ENCODE peak calls at places on chromosomes 3 and 15, in ten cellular contexts. One of them, this sample, is unnamed.

GRCh38 chr15:26134812-26135211 is 271.7 kb upstream of the ATP10A start:
- DNase-seq in neural crest cell: no peak
- DNase-seq in tibial artery: no peak
- DNase-seq in AG09319: no peak
- DNase-seq in BJ: no peak
- DNase-seq in fibroblast of mammary gland: no peak
- DNase-seq in endothelial cell of umbilical vein: no peak
- DNase-seq in MM.1S: no peak
- DNase-seq in RWPE1: no peak
- DNase-seq in GM23338: peak
- DNase-seq in this sample: no peak

GRCh38 chr3:60081381-60082095 is 1031.7 kb upstream of the CFAP20DC start:
- DNase-seq in neural crest cell: no peak
- DNase-seq in tibial artery: no peak
- DNase-seq in AG09319: no peak
- DNase-seq in BJ: no peak
- DNase-seq in fibroblast of mammary gland: no peak
- DNase-seq in endothelial cell of umbilical vein: no peak
- DNase-seq in MM.1S: peak
- DNase-seq in RWPE1: no peak
- DNase-seq in GM23338: no peak
- DNase-seq in this sample: no peak

GRCh38 chr3:128560768-128561167 is 67.8 kb upstream of the GATA2 start:
- DNase-seq in neural crest cell: no peak
- DNase-seq in tibial artery: no peak
- DNase-seq in AG09319: no peak
- DNase-seq in BJ: no peak
- DNase-seq in fibroblast of mammary gland: no peak
- DNase-seq in endothelial cell of umbilical vein: no peak
- DNase-seq in MM.1S: no peak
- DNase-seq in RWPE1: no peak
- DNase-seq in GM23338: no peak
- DNase-seq in this sample: no peak

GRCh38 chr3:129277829-129278271 is 820 bp upstream of the HMCES start:
- DNase-seq in neural crest cell: peak
- DNase-seq in tibial artery: no peak
- DNase-seq in AG09319: no peak
- DNase-seq in BJ: no peak
- DNase-seq in fibroblast of mammary gland: peak
- DNase-seq in endothelial cell of umbilical vein: peak
- DNase-seq in MM.1S: no peak
- DNase-seq in RWPE1: no peak
- DNase-seq in GM23338: peak
- DNase-seq in this sample: peak

GRCh38 chr15:33425149-33425548 is 114.4 kb downstream of the RYR3 start:
- DNase-seq in neural crest cell: no peak
- DNase-seq in tibial artery: peak
- DNase-seq in AG09319: no peak
- DNase-seq in BJ: no peak
- DNase-seq in fibroblast of mammary gland: peak
- DNase-seq in endothelial cell of umbilical vein: no peak
- DNase-seq in MM.1S: no peak
- DNase-seq in RWPE1: peak
- DNase-seq in GM23338: no peak
- DNase-seq in this sample: no peak

GRCh38 chr3:184229424-184230080 is at the start of gene VWA5B2:
- DNase-seq in neural crest cell: peak
- DNase-seq in tibial artery: no peak
- DNase-seq in AG09319: no peak
- DNase-seq in BJ: no peak
- DNase-seq in fibroblast of mammary gland: no peak
- DNase-seq in endothelial cell of umbilical vein: peak
- DNase-seq in MM.1S: peak
- DNase-seq in RWPE1: peak
- DNase-seq in GM23338: peak
- DNase-seq in this sample: peak

GRCh38 chr3:7160689-7161088 is 299.8 kb downstream of the GRM7 start:
- DNase-seq in neural crest cell: no peak
- DNase-seq in tibial artery: no peak
- DNase-seq in AG09319: no peak
- DNase-seq in BJ: no peak
- DNase-seq in fibroblast of mammary gland: no peak
- DNase-seq in endothelial cell of umbilical vein: no peak
- DNase-seq in MM.1S: no peak
- DNase-seq in RWPE1: no peak
- DNase-seq in GM23338: no peak
- DNase-seq in this sample: no peak

GRCh38 chr15:90021108-90021507 is 20.0 kb downstream of the ZNF710 start:
- DNase-seq in neural crest cell: no peak
- DNase-seq in tibial artery: no peak
- DNase-seq in AG09319: no peak
- DNase-seq in BJ: no peak
- DNase-seq in fibroblast of mammary gland: no peak
- DNase-seq in endothelial cell of umbilical vein: no peak
- DNase-seq in MM.1S: peak
- DNase-seq in RWPE1: no peak
- DNase-seq in GM23338: no peak
- DNase-seq in this sample: no peak

DNA sequence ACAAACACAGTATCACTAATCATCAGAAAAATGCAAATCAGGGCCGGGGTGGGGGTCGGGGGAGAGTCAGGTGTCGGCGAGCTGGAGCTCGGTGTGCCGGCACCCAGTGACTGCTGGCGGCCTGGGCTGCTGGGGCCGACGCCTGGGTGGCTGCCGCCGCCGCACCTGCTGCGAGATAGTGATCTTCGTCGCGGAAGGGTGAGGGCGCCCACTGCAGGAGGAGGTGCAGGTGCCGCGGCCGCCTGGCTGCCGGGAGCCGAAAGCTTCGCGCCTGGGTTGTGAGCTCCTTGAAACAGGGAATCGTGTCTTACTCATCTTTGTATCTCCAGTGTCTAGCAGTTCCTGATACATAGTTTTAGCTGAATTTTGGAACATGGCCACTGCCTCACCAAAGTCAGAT is 64.0 kb upstream of the CPOX start:
- DNase-seq in neural crest cell: no peak
- DNase-seq in tibial artery: no peak
- DNase-seq in AG09319: no peak
- DNase-seq in BJ: no peak
- DNase-seq in fibroblast of mammary gland: peak
- DNase-seq in endothelial cell of umbilical vein: no peak
- DNase-seq in MM.1S: peak
- DNase-seq in RWPE1: no peak
- DNase-seq in GM23338: peak
- DNase-seq in this sample: no peak
- TF ChIP-seq CTCF in neural crest cell: peak
- TF ChIP-seq CTCF in tibial artery: no peak
- TF ChIP-seq CTCF in AG09319: no peak
- TF ChIP-seq CTCF in BJ: no peak
- TF ChIP-seq CTCF in fibroblast of mammary gland: no peak
- TF ChIP-seq CTCF in endothelial cell of umbilical vein: peak
- TF ChIP-seq CTCF in MM.1S: peak
- TF ChIP-seq CTCF in RWPE1: no peak
- TF ChIP-seq CTCF in GM23338: peak
- TF ChIP-seq CTCF in this sample: peak

GRCh38 chr3:134037168-134037567 is 7.4 kb upstream of the SLCO2A1 start:
- DNase-seq in neural crest cell: no peak
- DNase-seq in tibial artery: no peak
- DNase-seq in AG09319: no peak
- DNase-seq in BJ: no peak
- DNase-seq in fibroblast of mammary gland: no peak
- DNase-seq in endothelial cell of umbilical vein: no peak
- DNase-seq in MM.1S: no peak
- DNase-seq in RWPE1: no peak
- DNase-seq in GM23338: no peak
- DNase-seq in this sample: no peak

GRCh38 chr3:134038716-134039115 is 9.0 kb upstream of the SLCO2A1 start:
- DNase-seq in neural crest cell: no peak
- DNase-seq in tibial artery: no peak
- DNase-seq in AG09319: no peak
- DNase-seq in BJ: no peak
- DNase-seq in fibroblast of mammary gland: no peak
- DNase-seq in endothelial cell of umbilical vein: no peak
- DNase-seq in MM.1S: no peak
- DNase-seq in RWPE1: no peak
- DNase-seq in GM23338: no peak
- DNase-seq in this sample: no peak

GRCh38 chr3:134040066-134040465 is 10.3 kb upstream of the SLCO2A1 start:
- DNase-seq in neural crest cell: no peak
- DNase-seq in tibial artery: no peak
- DNase-seq in AG09319: no peak
- DNase-seq in BJ: no peak
- DNase-seq in fibroblast of mammary gland: no peak
- DNase-seq in endothelial cell of umbilical vein: no peak
- DNase-seq in MM.1S: no peak
- DNase-seq in RWPE1: no peak
- DNase-seq in GM23338: no peak
- DNase-seq in this sample: no peak

GRCh38 chr3:134038071-134038491 is 8.4 kb upstream of the SLCO2A1 start:
- DNase-seq in neural crest cell: no peak
- DNase-seq in tibial artery: no peak
- DNase-seq in AG09319: no peak
- DNase-seq in BJ: no peak
- DNase-seq in fibroblast of mammary gland: no peak
- DNase-seq in endothelial cell of umbilical vein: no peak
- DNase-seq in MM.1S: no peak
- DNase-seq in RWPE1: no peak
- DNase-seq in GM23338: no peak
- DNase-seq in this sample: no peak

DNA sequence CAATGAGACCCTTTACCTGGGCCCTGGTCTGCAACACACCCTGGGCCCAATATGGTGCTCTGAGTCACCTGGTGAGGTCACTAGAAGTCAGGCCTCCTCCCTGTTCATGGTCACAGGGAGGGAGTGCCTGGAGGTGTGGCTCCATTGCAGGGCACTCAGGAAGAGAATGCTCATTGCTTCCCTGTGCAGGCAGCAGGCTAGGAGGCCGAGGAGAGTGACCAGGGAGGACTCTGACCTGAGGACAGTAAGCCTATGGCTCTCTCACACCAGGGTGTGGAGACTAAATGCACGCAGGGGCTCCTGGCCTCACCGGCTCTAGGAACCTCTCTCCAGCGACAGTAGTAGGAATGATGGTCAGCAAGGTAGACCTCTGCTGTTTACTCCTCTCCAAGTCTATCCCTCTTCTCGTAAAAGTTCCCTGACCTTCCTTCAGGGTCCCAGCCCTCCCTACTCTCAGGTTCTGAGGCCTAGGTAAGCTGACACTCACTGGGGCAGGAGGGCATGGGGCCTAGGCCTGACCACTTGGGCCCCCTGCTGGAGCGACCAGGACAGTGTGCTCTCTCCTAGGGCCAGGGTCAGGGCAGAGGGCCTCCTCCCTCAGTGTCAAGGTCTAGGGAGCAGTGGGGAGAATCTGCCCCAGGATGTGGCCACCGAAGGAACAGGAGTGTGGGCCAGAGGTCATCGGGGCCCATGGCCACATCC is 9.6 kb upstream of the SLCO2A1 start:
- DNase-seq in neural crest cell: no peak
- DNase-seq in tibial artery: no peak
- DNase-seq in AG09319: no peak
- DNase-seq in BJ: no peak
- DNase-seq in fibroblast of mammary gland: no peak
- DNase-seq in endothelial cell of umbilical vein: no peak
- DNase-seq in MM.1S: no peak
- DNase-seq in RWPE1: peak
- DNase-seq in GM23338: peak
- DNase-seq in this sample: no peak
- TF ChIP-seq CTCF in neural crest cell: no peak
- TF ChIP-seq CTCF in tibial artery: no peak
- TF ChIP-seq CTCF in AG09319: peak
- TF ChIP-seq CTCF in BJ: peak
- TF ChIP-seq CTCF in fibroblast of mammary gland: peak
- TF ChIP-seq CTCF in endothelial cell of umbilical vein: peak
- TF ChIP-seq CTCF in MM.1S: no peak
- TF ChIP-seq CTCF in RWPE1: no peak
- TF ChIP-seq CTCF in GM23338: peak
- TF ChIP-seq CTCF in this sample: peak

GRCh38 chr3:12486001-12486400 is 1.7 kb downstream of the TSEN2 start:
- DNase-seq in neural crest cell: no peak
- DNase-seq in tibial artery: no peak
- DNase-seq in AG09319: no peak
- DNase-seq in BJ: no peak
- DNase-seq in fibroblast of mammary gland: no peak
- DNase-seq in endothelial cell of umbilical vein: no peak
- DNase-seq in MM.1S: no peak
- DNase-seq in RWPE1: no peak
- DNase-seq in GM23338: no peak
- DNase-seq in this sample: no peak

GRCh38 chr3:12483872-12484197 is 445 bp upstream of the TSEN2 start:
- DNase-seq in neural crest cell: no peak
- DNase-seq in tibial artery: no peak
- DNase-seq in AG09319: no peak
- DNase-seq in BJ: no peak
- DNase-seq in fibroblast of mammary gland: no peak
- DNase-seq in endothelial cell of umbilical vein: no peak
- DNase-seq in MM.1S: no peak
- DNase-seq in RWPE1: no peak
- DNase-seq in GM23338: no peak
- DNase-seq in this sample: no peak

GRCh38 chr3:12484983-12485327 is 675 bp downstream of the TSEN2 start:
- DNase-seq in neural crest cell: no peak
- DNase-seq in tibial artery: no peak
- DNase-seq in AG09319: no peak
- DNase-seq in BJ: no peak
- DNase-seq in fibroblast of mammary gland: no peak
- DNase-seq in endothelial cell of umbilical vein: no peak
- DNase-seq in MM.1S: no peak
- DNase-seq in RWPE1: no peak
- DNase-seq in GM23338: peak
- DNase-seq in this sample: no peak

GRCh38 chr3:12483364-12483763 is 916 bp upstream of the TSEN2 start:
- DNase-seq in neural crest cell: no peak
- DNase-seq in tibial artery: no peak
- DNase-seq in AG09319: no peak
- DNase-seq in BJ: no peak
- DNase-seq in fibroblast of mammary gland: peak
- DNase-seq in endothelial cell of umbilical vein: no peak
- DNase-seq in MM.1S: no peak
- DNase-seq in RWPE1: no peak
- DNase-seq in GM23338: no peak
- DNase-seq in this sample: no peak

GRCh38 chr3:12484198-12484982 is at the start of gene TSEN2:
- DNase-seq in neural crest cell: peak
- DNase-seq in tibial artery: peak
- DNase-seq in AG09319: peak
- DNase-seq in BJ: no peak
- DNase-seq in fibroblast of mammary gland: peak
- DNase-seq in endothelial cell of umbilical vein: peak
- DNase-seq in MM.1S: peak
- DNase-seq in RWPE1: peak
- DNase-seq in GM23338: peak
- DNase-seq in this sample: peak
- TF ChIP-seq CTCF in neural crest cell: no peak
- TF ChIP-seq CTCF in tibial artery: peak
- TF ChIP-seq CTCF in AG09319: peak
- TF ChIP-seq CTCF in BJ: peak
- TF ChIP-seq CTCF in fibroblast of mammary gland: peak
- TF ChIP-seq CTCF in endothelial cell of umbilical vein: no peak
- TF ChIP-seq CTCF in MM.1S: no peak
- TF ChIP-seq CTCF in RWPE1: peak
- TF ChIP-seq CTCF in GM23338: peak
- TF ChIP-seq CTCF in this sample: peak

DNA sequence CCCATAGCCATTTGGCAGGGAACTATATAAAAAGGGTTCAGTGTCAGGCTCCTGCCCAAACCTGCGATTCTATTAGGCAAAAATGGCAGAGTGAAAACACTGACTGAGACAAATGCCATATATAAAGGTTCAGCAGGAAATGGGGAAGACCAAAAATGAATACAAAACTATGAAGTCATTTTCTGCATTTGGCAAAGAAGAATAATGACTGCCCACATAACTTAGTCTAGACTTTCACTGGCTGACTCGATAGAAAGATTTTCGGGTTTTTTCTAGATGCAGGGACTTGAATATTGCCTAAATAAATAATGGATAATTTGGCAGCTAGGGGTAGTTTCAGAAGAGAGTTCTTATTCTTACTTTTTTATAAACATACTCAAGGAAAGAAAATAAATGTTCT is 178.0 kb downstream of the TPRG1 start:
- DNase-seq in neural crest cell: no peak
- DNase-seq in tibial artery: no peak
- DNase-seq in AG09319: no peak
- DNase-seq in BJ: no peak
- DNase-seq in fibroblast of mammary gland: no peak
- DNase-seq in endothelial cell of umbilical vein: no peak
- DNase-seq in MM.1S: peak
- DNase-seq in RWPE1: no peak
- DNase-seq in GM23338: no peak
- DNase-seq in this sample: peak
- TF ChIP-seq CTCF in neural crest cell: no peak
- TF ChIP-seq CTCF in tibial artery: no peak
- TF ChIP-seq CTCF in AG09319: no peak
- TF ChIP-seq CTCF in BJ: no peak
- TF ChIP-seq CTCF in fibroblast of mammary gland: no peak
- TF ChIP-seq CTCF in endothelial cell of umbilical vein: no peak
- TF ChIP-seq CTCF in MM.1S: no peak
- TF ChIP-seq CTCF in RWPE1: no peak
- TF ChIP-seq CTCF in GM23338: no peak
- TF ChIP-seq CTCF in this sample: no peak